ENCODE peak calls at places on chromosomes 12 and 14, in six cellular contexts. One of them, this sample, is unnamed.

GRCh38 chr12:108495054-108495453 is 20.0 kb upstream of the FICD start:
- DNase-seq in epithelial cell of proximal tubule: no peak
- DNase-seq in bronchial epithelial cell: peak
- DNase-seq in right lobe of liver: no peak
- DNase-seq in omental fat pad: no peak
- DNase-seq in brain microvascular endothelial cell: peak
- DNase-seq in this sample: no peak

GRCh38 chr14:97379091-97379531 is 581.9 kb downstream of the VRK1 start:
- DNase-seq in brain microvascular endothelial cell: no peak
- DNase-seq in right lobe of liver: no peak
- DNase-seq in omental fat pad: no peak
- DNase-seq in epithelial cell of proximal tubule: no peak
- DNase-seq in bronchial epithelial cell: no peak
- DNase-seq in this sample: no peak

GRCh38 chr12:57416039-57416996 is 14.5 kb downstream of the R3HDM2 start:
- DNase-seq in brain microvascular endothelial cell: no peak
- DNase-seq in omental fat pad: no peak
- DNase-seq in bronchial epithelial cell: peak
- DNase-seq in right lobe of liver: no peak
- DNase-seq in epithelial cell of proximal tubule: no peak
- DNase-seq in this sample: no peak

GRCh38 chr14:81449576-81449975 is 49.5 kb upstream of the STON2 start:
- DNase-seq in bronchial epithelial cell: no peak
- DNase-seq in right lobe of liver: no peak
- DNase-seq in brain microvascular endothelial cell: no peak
- DNase-seq in epithelial cell of proximal tubule: no peak
- DNase-seq in omental fat pad: no peak
- DNase-seq in this sample: no peak

GRCh38 chr14:100842799-100843198 is 16.9 kb downstream of the MEG3 start:
- DNase-seq in omental fat pad: no peak
- DNase-seq in epithelial cell of proximal tubule: no peak
- DNase-seq in bronchial epithelial cell: peak
- DNase-seq in brain microvascular endothelial cell: peak
- DNase-seq in right lobe of liver: no peak
- DNase-seq in this sample: no peak

GRCh38 chr12:40819427-40820108 is 127.3 kb downstream of the CNTN1 start:
- DNase-seq in brain microvascular endothelial cell: no peak
- DNase-seq in right lobe of liver: no peak
- DNase-seq in epithelial cell of proximal tubule: no peak
- DNase-seq in omental fat pad: no peak
- DNase-seq in bronchial epithelial cell: no peak
- DNase-seq in this sample: peak

GRCh38 chr12:118259079-118259478 is 113.6 kb downstream of the TAOK3 start:
- DNase-seq in omental fat pad: no peak
- DNase-seq in brain microvascular endothelial cell: no peak
- DNase-seq in epithelial cell of proximal tubule: no peak
- DNase-seq in right lobe of liver: no peak
- DNase-seq in bronchial epithelial cell: no peak
- DNase-seq in this sample: no peak

GRCh38 chr14:63276492-63277342 is 42.0 kb downstream of the GPHB5 start:
- DNase-seq in epithelial cell of proximal tubule: peak
- DNase-seq in right lobe of liver: no peak
- DNase-seq in omental fat pad: no peak
- DNase-seq in bronchial epithelial cell: peak
- DNase-seq in brain microvascular endothelial cell: peak
- DNase-seq in this sample: no peak

GRCh38 chr12:2642176-2642892 is 152.4 kb upstream of the FKBP4 start:
- DNase-seq in epithelial cell of proximal tubule: no peak
- DNase-seq in bronchial epithelial cell: no peak
- DNase-seq in omental fat pad: no peak
- DNase-seq in brain microvascular endothelial cell: no peak
- DNase-seq in right lobe of liver: no peak
- DNase-seq in this sample: peak

GRCh38 chr14:92759679-92760523 is 11.5 kb upstream of the LGMN start:
- DNase-seq in omental fat pad: no peak
- DNase-seq in bronchial epithelial cell: no peak
- DNase-seq in brain microvascular endothelial cell: no peak
- DNase-seq in right lobe of liver: no peak
- DNase-seq in epithelial cell of proximal tubule: no peak
- DNase-seq in this sample: no peak

GRCh38 chr14:35808076-35808657 is 928 bp downstream of the RALGAPA1 start:
- DNase-seq in brain microvascular endothelial cell: no peak
- DNase-seq in bronchial epithelial cell: peak
- DNase-seq in omental fat pad: no peak
- DNase-seq in right lobe of liver: no peak
- DNase-seq in epithelial cell of proximal tubule: no peak
- DNase-seq in this sample: no peak

GRCh38 chr14:99476864-99477263 is 3.8 kb downstream of the SETD3 start:
- DNase-seq in brain microvascular endothelial cell: no peak
- DNase-seq in right lobe of liver: no peak
- DNase-seq in omental fat pad: no peak
- DNase-seq in epithelial cell of proximal tubule: peak
- DNase-seq in bronchial epithelial cell: peak
- DNase-seq in this sample: no peak

GRCh38 chr12:98574110-98574509 is 19.4 kb upstream of the SLC25A3 start:
- DNase-seq in omental fat pad: no peak
- DNase-seq in epithelial cell of proximal tubule: peak
- DNase-seq in brain microvascular endothelial cell: no peak
- DNase-seq in bronchial epithelial cell: peak
- DNase-seq in right lobe of liver: peak
- DNase-seq in this sample: no peak

GRCh38 chr12:24565300-24565699 is 383.6 kb downstream of the BCAT1 start:
- DNase-seq in brain microvascular endothelial cell: no peak
- DNase-seq in omental fat pad: no peak
- DNase-seq in bronchial epithelial cell: no peak
- DNase-seq in right lobe of liver: no peak
- DNase-seq in epithelial cell of proximal tubule: no peak
- DNase-seq in this sample: no peak
- TF ChIP-seq CTCF in brain microvascular endothelial cell: no peak
- TF ChIP-seq CTCF in omental fat pad: no peak
- TF ChIP-seq CTCF in bronchial epithelial cell: no peak
- TF ChIP-seq CTCF in right lobe of liver: no peak
- TF ChIP-seq CTCF in epithelial cell of proximal tubule: no peak
- TF ChIP-seq CTCF in this sample: no peak

GRCh38 chr14:90510208-90510607 is 113.4 kb downstream of the CALM1 start:
- DNase-seq in brain microvascular endothelial cell: no peak
- DNase-seq in bronchial epithelial cell: no peak
- DNase-seq in epithelial cell of proximal tubule: no peak
- DNase-seq in right lobe of liver: no peak
- DNase-seq in omental fat pad: no peak
- DNase-seq in this sample: no peak

GRCh38 chr14:90508073-90508472 is 111.2 kb downstream of the CALM1 start:
- DNase-seq in brain microvascular endothelial cell: no peak
- DNase-seq in epithelial cell of proximal tubule: no peak
- DNase-seq in omental fat pad: no peak
- DNase-seq in right lobe of liver: no peak
- DNase-seq in bronchial epithelial cell: no peak
- DNase-seq in this sample: no peak

GRCh38 chr14:90508536-90509254 is 111.9 kb downstream of the CALM1 start:
- DNase-seq in brain microvascular endothelial cell: no peak
- DNase-seq in right lobe of liver: no peak
- DNase-seq in bronchial epithelial cell: peak
- DNase-seq in omental fat pad: no peak
- DNase-seq in epithelial cell of proximal tubule: no peak
- DNase-seq in this sample: no peak

GRCh38 chr14:90511252-90511651 is 114.4 kb downstream of the CALM1 start:
- DNase-seq in brain microvascular endothelial cell: no peak
- DNase-seq in omental fat pad: no peak
- DNase-seq in right lobe of liver: no peak
- DNase-seq in epithelial cell of proximal tubule: no peak
- DNase-seq in bronchial epithelial cell: no peak
- DNase-seq in this sample: no peak

GRCh38 chr14:90509403-90509802 is 112.6 kb downstream of the CALM1 start:
- DNase-seq in right lobe of liver: no peak
- DNase-seq in epithelial cell of proximal tubule: no peak
- DNase-seq in brain microvascular endothelial cell: no peak
- DNase-seq in bronchial epithelial cell: no peak
- DNase-seq in omental fat pad: no peak
- DNase-seq in this sample: no peak
- TF ChIP-seq CTCF in right lobe of liver: no peak
- TF ChIP-seq CTCF in epithelial cell of proximal tubule: no peak
- TF ChIP-seq CTCF in brain microvascular endothelial cell: no peak
- TF ChIP-seq CTCF in bronchial epithelial cell: peak
- TF ChIP-seq CTCF in omental fat pad: no peak
- TF ChIP-seq CTCF in this sample: no peak

DNA sequence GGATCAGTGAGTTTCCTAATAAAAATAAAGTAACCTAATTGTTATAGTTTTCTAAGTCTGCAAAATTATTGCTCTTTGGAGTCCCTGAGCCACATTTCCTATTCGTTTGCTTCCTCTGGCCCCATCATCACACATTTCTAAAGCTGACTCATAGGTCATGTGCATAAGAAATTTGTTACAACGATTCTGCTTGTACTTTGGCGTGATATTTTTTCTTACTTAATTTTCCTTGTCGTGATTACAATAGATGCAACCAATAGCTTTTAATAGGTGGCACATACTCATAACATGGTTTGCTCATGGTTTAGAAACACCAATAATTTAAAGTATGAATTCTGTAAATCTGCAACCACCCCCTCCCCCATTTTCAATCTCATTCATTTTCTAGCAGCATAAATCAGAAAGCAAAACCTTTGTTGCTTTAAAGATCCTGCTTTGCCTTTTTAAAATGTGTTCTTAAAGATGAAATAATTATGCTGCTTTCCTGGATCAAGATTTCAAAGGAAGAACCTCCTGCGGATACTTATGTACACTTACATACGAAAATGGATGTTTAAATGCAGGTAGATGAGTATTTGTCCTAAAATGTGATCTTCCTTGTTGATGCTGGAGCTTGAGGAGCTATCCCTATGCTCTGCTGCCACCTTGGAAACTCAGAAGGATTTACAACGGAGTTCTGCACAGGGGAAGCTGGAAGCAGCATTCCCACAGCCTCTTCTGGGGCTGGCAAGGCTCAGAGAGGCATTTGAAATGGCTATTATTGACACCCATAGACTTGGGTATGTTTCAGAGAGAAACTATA is 1.7 kb upstream of the FLRT2 start:
- DNase-seq in brain microvascular endothelial cell: peak
- DNase-seq in bronchial epithelial cell: peak
- DNase-seq in omental fat pad: no peak
- DNase-seq in right lobe of liver: no peak
- DNase-seq in epithelial cell of proximal tubule: peak
- DNase-seq in this sample: no peak
- TF ChIP-seq CTCF in brain microvascular endothelial cell: peak
- TF ChIP-seq CTCF in bronchial epithelial cell: peak
- TF ChIP-seq CTCF in omental fat pad: no peak
- TF ChIP-seq CTCF in right lobe of liver: peak
- TF ChIP-seq CTCF in epithelial cell of proximal tubule: peak
- TF ChIP-seq CTCF in this sample: peak

DNA sequence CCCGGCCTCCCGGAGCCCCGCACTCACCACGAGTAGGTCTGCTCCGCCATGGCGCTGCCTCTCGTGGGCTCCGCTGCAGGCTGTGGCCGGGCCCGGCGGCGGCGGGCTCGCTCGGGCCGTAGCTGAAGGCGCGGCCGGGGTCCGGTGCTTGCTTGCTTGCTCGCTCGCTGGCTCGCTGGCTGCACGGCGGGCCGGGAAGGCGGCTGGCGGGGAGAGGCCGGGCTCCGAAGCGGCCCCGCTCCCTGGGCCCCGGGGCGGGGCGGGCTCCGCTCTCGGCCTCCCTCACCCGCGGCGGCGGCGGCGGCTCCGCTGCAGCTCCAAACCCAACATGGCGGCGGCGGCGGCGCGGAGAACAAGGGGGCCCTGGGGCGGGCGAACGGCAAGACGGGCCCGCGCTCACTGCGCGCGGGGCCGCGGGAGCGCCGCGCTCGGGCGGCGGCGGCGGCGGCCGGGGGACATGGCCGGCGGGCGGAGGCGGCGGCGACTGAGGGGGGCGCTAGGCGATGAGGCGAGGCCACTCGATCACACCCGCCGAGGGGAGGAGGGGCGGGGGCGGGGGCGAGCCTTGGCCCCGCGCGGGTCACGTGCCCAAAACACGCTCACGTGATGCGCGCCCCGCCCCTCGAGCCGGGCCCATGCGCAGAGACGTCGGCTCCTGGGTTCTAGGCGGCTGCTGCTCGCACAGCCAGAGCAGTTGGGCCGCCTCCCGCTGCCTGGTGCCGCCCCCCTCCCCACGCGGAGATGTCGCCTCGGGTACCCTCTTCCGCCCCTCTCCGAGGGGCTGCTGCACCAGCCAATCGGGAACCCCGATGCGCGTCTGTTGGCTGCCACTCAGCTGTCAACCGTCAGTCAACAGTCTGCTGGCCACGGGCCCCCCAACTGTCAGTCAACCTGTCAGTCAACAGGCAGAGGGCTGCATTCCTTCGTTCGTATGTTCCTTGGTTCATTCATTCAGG is at the start of gene SPPL3:
- DNase-seq in omental fat pad: peak
- DNase-seq in epithelial cell of proximal tubule: no peak
- DNase-seq in bronchial epithelial cell: peak
- DNase-seq in right lobe of liver: peak
- DNase-seq in brain microvascular endothelial cell: peak
- DNase-seq in this sample: peak
- TF ChIP-seq CTCF in omental fat pad: no peak
- TF ChIP-seq CTCF in epithelial cell of proximal tubule: no peak
- TF ChIP-seq CTCF in bronchial epithelial cell: no peak
- TF ChIP-seq CTCF in right lobe of liver: no peak
- TF ChIP-seq CTCF in brain microvascular endothelial cell: no peak
- TF ChIP-seq CTCF in this sample: peak

DNA sequence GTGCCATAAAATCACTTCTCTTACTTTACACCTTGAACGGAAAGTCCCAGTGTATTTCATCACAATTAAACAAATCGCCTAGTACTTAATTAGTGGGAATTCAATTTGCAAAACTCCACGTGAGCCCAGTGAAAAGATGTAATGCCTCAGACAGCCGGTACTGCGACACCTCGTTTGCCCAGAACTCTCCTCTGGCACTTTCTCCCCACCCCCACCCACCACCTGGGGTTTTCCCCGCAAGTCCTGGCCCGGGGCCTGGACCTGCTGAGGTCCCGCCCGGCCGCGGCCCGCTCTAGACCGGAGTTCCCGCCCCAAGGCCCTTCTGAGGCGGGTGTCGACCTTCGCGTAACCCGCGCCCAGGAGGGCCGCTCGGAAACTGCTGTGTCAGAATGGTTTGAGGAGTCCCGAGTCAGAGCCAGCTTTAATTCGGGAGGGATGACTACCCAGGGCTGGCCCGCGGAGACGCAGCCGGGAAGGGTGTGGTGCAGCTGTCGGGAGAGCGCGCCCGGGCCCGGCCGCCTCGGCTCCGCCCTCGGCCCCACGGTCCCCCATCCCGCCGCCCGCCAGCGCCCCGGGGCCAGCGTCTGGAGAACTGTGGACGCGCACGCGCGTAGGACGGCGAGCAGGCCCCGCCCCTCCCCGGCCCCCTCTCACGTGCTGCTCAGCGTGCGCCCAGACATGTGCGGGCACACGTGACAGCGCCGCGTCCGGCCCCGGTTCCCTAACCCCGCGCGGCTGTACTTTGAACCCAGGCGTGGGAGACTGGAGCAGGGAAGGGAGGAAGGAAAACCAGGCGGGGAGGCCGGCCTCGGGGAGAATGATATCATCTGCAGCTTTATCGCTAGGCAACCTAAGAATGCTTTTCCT is 10.8 kb downstream of the BHLHE41 start:
- DNase-seq in omental fat pad: peak
- DNase-seq in epithelial cell of proximal tubule: no peak
- DNase-seq in right lobe of liver: peak
- DNase-seq in brain microvascular endothelial cell: peak
- DNase-seq in bronchial epithelial cell: peak
- DNase-seq in this sample: peak
- TF ChIP-seq CTCF in omental fat pad: no peak
- TF ChIP-seq CTCF in epithelial cell of proximal tubule: peak
- TF ChIP-seq CTCF in right lobe of liver: no peak
- TF ChIP-seq CTCF in brain microvascular endothelial cell: peak
- TF ChIP-seq CTCF in bronchial epithelial cell: peak
- TF ChIP-seq CTCF in this sample: no peak

GRCh38 chr14:57378661-57379060 is 11.7 kb upstream of the NAA30 start:
- DNase-seq in brain microvascular endothelial cell: no peak
- DNase-seq in omental fat pad: no peak
- DNase-seq in right lobe of liver: no peak
- DNase-seq in epithelial cell of proximal tubule: no peak
- DNase-seq in bronchial epithelial cell: no peak
- DNase-seq in this sample: no peak
- TF ChIP-seq CTCF in brain microvascular endothelial cell: no peak
- TF ChIP-seq CTCF in omental fat pad: no peak
- TF ChIP-seq CTCF in right lobe of liver: peak
- TF ChIP-seq CTCF in epithelial cell of proximal tubule: no peak
- TF ChIP-seq CTCF in bronchial epithelial cell: no peak
- TF ChIP-seq CTCF in this sample: no peak

This sample was measured in dorsolateral prefrontal cortex.